ENCODE peak calls at places on chromosomes 11 and 22, in five cellular contexts. E is Karpas-422, J is GM23338, Q is PC-9, P is hepatocyte. R is an unnamed sample.

GRCh38 chr11:13465909-13466371 is 2.9 kb upstream of the BTBD10 start:
- DNase-seq in E (peak; percentile 61), J (peak; percentile 38), Q (peak; percentile 3), P (peak; percentile 38), R (peak; percentile 34)

GRCh38 chr11:121800704-121801516 is 315.1 kb downstream of the BLID start:
- DNase-seq in E (no peak), J (peak; percentile 93), Q (no peak), P (peak; percentile 55), R (no peak)

GRCh38 chr11:70569996-70570692 is 171.8 kb downstream of the CTTN start:
- DNase-seq in E (peak; percentile 36), J (no peak), Q (no peak), P (no peak), R (no peak)

GRCh38 chr22:26648011-26648497 is 9.3 kb upstream of the MIAT start:
- DNase-seq in E (no peak), J (peak; percentile 89), Q (no peak), P (no peak), R (peak; percentile 79)

GRCh38 chr22:31970490-31971444 is 26.4 kb downstream of the YWHAH start:
- DNase-seq in E (peak; percentile 91), J (peak; percentile 86), Q (peak; percentile 95), P (peak; percentile 91), R (peak; percentile 81)

GRCh38 chr11:117866526-117866925 is 9.9 kb downstream of the FXYD6 start:
- DNase-seq in E (no peak), J (no peak), Q (no peak), P (no peak), R (no peak)

GRCh38 chr11:62266558-62266957 is 3.4 kb upstream of the SCGB2A2 start:
- DNase-seq in E (no peak), J (no peak), Q (no peak), P (no peak), R (no peak)

GRCh38 chr11:94134651-94135512 is 6.2 kb downstream of the PANX1 start:
- DNase-seq in E (no peak), J (no peak), Q (peak; percentile 24), P (peak; percentile 50), R (no peak)

GRCh38 chr11:82995754-82996398 is 75.8 kb downstream of the RAB30 start:
- DNase-seq in E (no peak), J (no peak), Q (no peak), P (no peak), R (peak; percentile 67)

GRCh38 chr22:11360632-11361031 is 4167.4 kb upstream of the OR11H1 start:
- DNase-seq in E (peak; percentile 34), J (no peak), Q (no peak), P (no peak), R (no peak)

GRCh38 chr22:31442768-31443489 is 43.5 kb downstream of the DRG1 start:
- DNase-seq in E (no peak), J (peak; percentile 35), Q (no peak), P (no peak), R (no peak)

GRCh38 chr11:32266611-32267010 is 168.7 kb downstream of the WT1 start:
- DNase-seq in E (no peak), J (no peak), Q (no peak), P (peak; percentile 44), R (no peak)

GRCh38 chr11:13955971-13956421 is 6.5 kb upstream of the SPON1 start:
- DNase-seq in E (peak; percentile 75), J (peak; percentile 84), Q (peak; percentile 19), P (peak; percentile 79), R (peak; percentile 73)

GRCh38 chr11:35146074-35146521 is 7.1 kb downstream of the CD44 start:
- DNase-seq in E (no peak), J (no peak), Q (peak; percentile 71), P (no peak), R (peak; percentile 62)

GRCh38 chr11:64334764-64335741 is 5.0 kb upstream of the CCDC88B start:
- DNase-seq in E (peak; percentile 97), J (peak; percentile 56), Q (peak; percentile 94), P (peak; percentile 92), R (no peak)

GRCh38 chr22:36350751-36351594 is 36.8 kb downstream of the MYH9 start:
- DNase-seq in E (no peak), J (no peak), Q (no peak), P (peak; percentile 47), R (no peak)

GRCh38 chr11:45658292-45658991 is 7.0 kb downstream of the CHST1 start:
- DNase-seq in E (no peak), J (peak; percentile 90), Q (no peak), P (peak; percentile 72), R (no peak)

GRCh38 chr11:88484873-88485621 is 147.5 kb upstream of the CTSC start:
- DNase-seq in E (peak; percentile 94), J (peak; percentile 81), Q (peak; percentile 63), P (peak; percentile 49), R (peak; percentile 45)

GRCh38 chr11:842370-843002 is at the start of the genes POLR2L and TSPAN4:
- DNase-seq in E (peak; percentile 96), J (peak; percentile 96), Q (peak; percentile 73), P (peak; percentile 96), R (peak; percentile 92)

GRCh38 chr11:92159931-92160330 is 64.7 kb upstream of the FAT3 start:
- DNase-seq in E (no peak), J (no peak), Q (no peak), P (no peak), R (no peak)

DNA sequence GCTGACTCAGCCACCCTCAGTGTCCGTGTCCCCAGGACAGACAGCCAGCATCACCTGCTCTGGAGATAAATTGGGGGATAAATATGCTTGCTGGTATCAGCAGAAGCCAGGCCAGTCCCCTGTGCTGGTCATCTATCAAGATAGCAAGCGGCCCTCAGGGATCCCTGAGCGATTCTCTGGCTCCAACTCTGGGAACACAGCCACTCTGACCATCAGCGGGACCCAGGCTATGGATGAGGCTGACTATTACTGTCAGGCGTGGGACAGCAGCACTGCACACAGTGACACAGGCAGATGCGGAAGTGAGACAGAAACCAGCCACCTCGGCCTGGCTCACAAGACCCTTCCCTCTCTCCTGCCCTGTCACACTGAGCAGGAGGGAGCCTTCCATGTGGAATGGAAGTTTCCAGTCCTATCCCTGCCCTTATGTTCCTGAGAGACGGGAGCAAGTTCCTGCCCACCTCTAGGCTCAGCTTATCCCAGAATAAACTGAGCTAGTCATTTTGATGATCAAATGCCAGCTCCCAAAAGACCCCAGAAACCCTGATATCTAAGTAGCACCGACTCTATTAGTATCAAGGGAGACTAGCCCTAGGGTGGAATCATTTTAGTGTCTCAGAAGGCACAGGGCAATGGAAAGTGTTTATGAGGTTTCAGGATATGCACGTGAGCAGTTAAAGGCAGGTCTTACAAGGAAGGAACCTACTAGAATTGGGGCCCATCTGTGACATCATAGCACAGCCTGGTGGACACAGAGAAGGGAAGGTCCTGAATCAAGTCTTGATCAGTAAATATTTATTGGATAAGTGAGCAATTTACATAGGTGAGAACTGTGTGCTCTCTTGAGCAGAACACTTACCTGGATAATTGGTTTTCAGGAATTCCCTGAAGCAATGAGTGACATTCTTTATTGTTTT is 6.2 kb upstream of the IGLL5 start:
- DNase-seq in E (peak; percentile 84), J (no peak), Q (no peak), P (no peak), R (peak; percentile 39)
- H3K4me1 ChIP-seq in E (peaks cover 90% of the 10 kb centered on the region), J (no peaks in the 10 kb centered on the region), Q (no peaks in the 10 kb centered on the region), P (no peaks in the 10 kb centered on the region), R (peaks cover 58% of the 10 kb centered on the region)

GRCh38 chr22:45757936-45758335 is 86.3 kb downstream of the ATXN10 start:
- DNase-seq in E (no peak), J (no peak), Q (no peak), P (no peak), R (no peak)
- H3K9me2 ChIP-seq in E (no peaks in the 10 kb centered on the region), J (no peaks in the 10 kb centered on the region), Q (no peaks in the 10 kb centered on the region), P (no peaks in the 10 kb centered on the region), R (no peaks in the 10 kb centered on the region)

GRCh38 chr11:68934321-68934645 is 30.6 kb downstream of the IGHMBP2 start:
- DNase-seq in E (no peak), J (no peak), Q (no peak), P (no peak), R (no peak)

GRCh38 chr11:68934666-68935065 is 31.0 kb downstream of the IGHMBP2 start:
- DNase-seq in E (no peak), J (no peak), Q (no peak), P (no peak), R (no peak)

GRCh38 chr11:68935516-68936357 is 32.0 kb downstream of the IGHMBP2 start:
- DNase-seq in E (no peak), J (no peak), Q (no peak), P (no peak), R (no peak)

GRCh38 chr11:68936358-68936636 is 32.6 kb downstream of the IGHMBP2 start:
- DNase-seq in E (no peak), J (no peak), Q (no peak), P (no peak), R (no peak)

GRCh38 chr11:68935066-68935465 is 31.4 kb downstream of the IGHMBP2 start:
- DNase-seq in E (no peak), J (no peak), Q (no peak), P (no peak), R (no peak)
- H3K4me1 ChIP-seq in E (no peaks in the 10 kb centered on the region), J (no peaks in the 10 kb centered on the region), Q (no peaks in the 10 kb centered on the region), P (no peaks in the 10 kb centered on the region), R (no peaks in the 10 kb centered on the region)

GRCh38 chr22:41838842-41839618 is 6.1 kb downstream of the SREBF2 start:
- DNase-seq in E (no peak), J (no peak), Q (no peak), P (no peak), R (no peak)
- H3K9me2 ChIP-seq in E (no peaks in the 10 kb centered on the region), J (no peaks in the 10 kb centered on the region), Q (no peaks in the 10 kb centered on the region), P (no peaks in the 10 kb centered on the region), R (no peaks in the 10 kb centered on the region)

DNA sequence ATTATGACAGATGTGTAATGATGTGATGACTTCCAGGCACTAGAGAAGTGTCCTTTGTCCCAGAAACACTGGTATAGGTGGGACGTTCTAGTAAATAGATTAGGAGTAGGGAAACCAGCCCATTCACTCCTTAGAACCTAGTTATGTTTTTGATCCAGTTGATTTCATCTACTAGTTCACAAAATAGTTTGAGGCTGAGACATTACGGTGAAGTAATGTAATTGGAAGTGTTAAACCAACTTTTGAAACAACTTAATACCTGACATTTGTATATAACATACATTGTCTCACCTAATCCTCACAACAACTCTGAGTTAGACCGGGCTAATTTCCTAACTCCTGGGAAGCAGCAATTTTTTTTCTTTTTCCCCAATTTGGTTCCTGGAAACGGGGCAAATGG is 25.6 kb downstream of the CTNND1 start:
- DNase-seq in E (no peak), J (no peak), Q (no peak), P (no peak), R (no peak)
- H3K4me1 ChIP-seq in E (peaks cover 9% of the 10 kb centered on the region), J (peaks cover 37% of the 10 kb centered on the region), Q (peaks cover 56% of the 10 kb centered on the region), P (peaks cover 58% of the 10 kb centered on the region), R (peaks cover 7% of the 10 kb centered on the region)

GRCh38 chr11:80109031-80109430 is 668.2 kb upstream of the TENM4 start:
- DNase-seq in E (no peak), J (no peak), Q (no peak), P (no peak), R (no peak)
- H3K9me2 ChIP-seq in E (no peaks in the 10 kb centered on the region), J (peaks cover 11% of the 10 kb centered on the region), Q (no peaks in the 10 kb centered on the region), P (no peaks in the 10 kb centered on the region), R (no peaks in the 10 kb centered on the region)

GRCh38 chr11:65438257-65439151 is 15.9 kb downstream of the NEAT1 start:
- DNase-seq in E (peak; percentile 54), J (no peak), Q (no peak), P (no peak), R (no peak)
- H3K4me1 ChIP-seq in E (peaks cover 55% of the 10 kb centered on the region), J (no peaks in the 10 kb centered on the region), Q (peaks cover 50% of the 10 kb centered on the region), P (peaks cover under 1% of the 10 kb centered on the region), R (peaks cover 81% of the 10 kb centered on the region)

GRCh38 chr11:76243157-76243556 is 36.9 kb upstream of the WNT11 start:
- DNase-seq in E (no peak), J (peak; percentile 87), Q (no peak), P (no peak), R (no peak)
- H3K9me2 ChIP-seq in E (no peaks in the 10 kb centered on the region), J (no peaks in the 10 kb centered on the region), Q (no peaks in the 10 kb centered on the region), P (no peaks in the 10 kb centered on the region), R (no peaks in the 10 kb centered on the region)

GRCh38 chr11:3922056-3922455 is 66.6 kb downstream of the STIM1 start:
- DNase-seq in E (no peak), J (no peak), Q (no peak), P (no peak), R (no peak)
- H3K4me1 ChIP-seq in E (peaks cover 36% of the 10 kb centered on the region), J (no peaks in the 10 kb centered on the region), Q (peaks cover 12% of the 10 kb centered on the region), P (peaks cover 4% of the 10 kb centered on the region), R (peaks cover 10% of the 10 kb centered on the region)

R was measured in MM.1S.